ENCODE peak calls at places on chromosomes 16 and 17, in four cellular contexts. Y is SK-N-SH; Q is left ventricle myocardium inferior; Z is CD8-positive, alpha-beta T cell. I is an unnamed sample.

GRCh38 chr17:54901230-54901847 is 687 bp downstream of the TOM1L1 start:
- DNase-seq in Q (no peak), Z (no peak), Y (peak; percentile 27), I (peak; percentile 13)

GRCh38 chr16:78363843-78364242 is 264.4 kb downstream of the WWOX start:
- DNase-seq in Y (no peak), Q (no peak), Z (no peak), I (peak; percentile 24)

GRCh38 chr16:79687249-79687768 is 86.8 kb upstream of the MAF start:
- DNase-seq in Y (no peak), Q (no peak), Z (no peak), I (no peak)

GRCh38 chr16:27840311-27841060 is 223.0 kb downstream of the GSG1L start:
- DNase-seq in Z (no peak), Q (no peak), Y (no peak), I (no peak)

GRCh38 chr17:30197416-30197815 is 38.1 kb downstream of the SLC6A4 start:
- DNase-seq in Y (no peak), Z (no peak), Q (no peak), I (no peak)

GRCh38 chr17:45425125-45425983 is 7.3 kb downstream of the ARHGAP27 start:
- DNase-seq in Y (peak; percentile 68), Q (peak; percentile 61), Z (no peak), I (peak; percentile 91)

GRCh38 chr17:11144358-11145233 is 96.4 kb upstream of the SHISA6 start:
- DNase-seq in Y (peak; percentile 24), Z (no peak), Q (no peak), I (peak; percentile 73)

GRCh38 chr16:4016648-4017047 is 99.6 kb downstream of the ADCY9 start:
- DNase-seq in Z (no peak), Q (no peak), Y (no peak), I (no peak)

GRCh38 chr16:58057126-58057525 is 31.6 kb downstream of the MMP15 start:
- DNase-seq in Z (no peak), Y (no peak), Q (no peak), I (peak; percentile 22)

GRCh38 chr16:31081428-31082351 is 7.1 kb downstream of the PRSS53 start:
- DNase-seq in Q (no peak), Z (no peak), Y (no peak), I (peak; percentile 55)

GRCh38 chr17:49681336-49681735 is 3.4 kb upstream of the SPOP start:
- DNase-seq in Z (no peak), Q (no peak), Y (no peak), I (no peak)

GRCh38 chr17:68360198-68360597 is 68.9 kb downstream of the ARSG start:
- DNase-seq in Q (no peak), Y (no peak), Z (no peak), I (peak; percentile 56)

GRCh38 chr16:20826039-20826566 is 19.8 kb downstream of the REXO5 start:
- DNase-seq in Y (no peak), Q (no peak), Z (no peak), I (no peak)

GRCh38 chr16:35311475-35311874 is 1852.1 kb downstream of the TP53TG3F start:
- DNase-seq in Q (no peak), Z (no peak), Y (peak; percentile 44), I (no peak)

GRCh38 chr16:67734731-67735201 is 15.7 kb upstream of the GFOD2 start:
- DNase-seq in Z (no peak), Q (no peak), Y (no peak), I (no peak)

GRCh38 chr17:81939881-81940385 is 2.8 kb upstream of the PYCR1 start:
- DNase-seq in Y (no peak), Q (peak; percentile 78), Z (no peak), I (no peak)

GRCh38 chr16:4523686-4524085 is 14.9 kb downstream of the CDIP1 start:
- DNase-seq in Z (no peak), Q (no peak), Y (no peak), I (no peak)

GRCh38 chr16:2933136-2933535 is 21.4 kb downstream of the FLYWCH1 start:
- DNase-seq in Y (no peak), Z (no peak), Q (no peak), I (peak; percentile 43)

GRCh38 chr16:67174706-67175231 is 4.4 kb downstream of the NOL3 start:
- DNase-seq in Q (no peak), Z (no peak), Y (peak; percentile 46), I (peak; percentile 68)

GRCh38 chr17:8109669-8110455 is 8.5 kb downstream of the ALOXE3 start:
- DNase-seq in Y (peak; percentile 84), Q (peak; percentile 45), Z (peak; percentile 91), I (peak; percentile 96)

GRCh38 chr16:69937465-69937951 is 13.6 kb upstream of the CLEC18A start:
- DNase-seq in Z (no peak), Q (no peak), Y (peak; percentile 65), I (peak; percentile 80)

GRCh38 chr17:30379303-30380105 is 777 bp downstream of the CPD start:
- DNase-seq in Y (peak; percentile 71), Q (peak; percentile 20), Z (no peak), I (peak; percentile 63)

GRCh38 chr16:57380671-57381462 is 8.6 kb downstream of the CX3CL1 start:
- DNase-seq in Y (no peak), Z (no peak), Q (peak; percentile 45), I (no peak)

GRCh38 chr16:14364386-14365199 is 265.5 kb downstream of the PARN start:
- DNase-seq in Y (no peak), Z (no peak), Q (no peak), I (peak; percentile 76)

GRCh38 chr16:89164436-89164835 is 7.1 kb upstream of the CDH15 start:
- DNase-seq in Q (no peak), Z (no peak), Y (peak; percentile 80), I (no peak)

GRCh38 chr16:66199189-66199588 is 167.3 kb upstream of the CDH5 start:
- DNase-seq in Z (no peak), Q (no peak), Y (no peak), I (no peak)

GRCh38 chr16:50296807-50297206 is 30.5 kb downstream of the ADCY7 start:
- DNase-seq in Y (no peak), Q (no peak), Z (no peak), I (peak; percentile 28)

GRCh38 chr17:36849871-36850348 is 87.4 kb upstream of the LHX1 start:
- DNase-seq in Z (no peak), Q (no peak), Y (no peak), I (peak; percentile 60)

GRCh38 chr16:56547120-56547948 is 17.5 kb upstream of the MT4 start:
- DNase-seq in Q (no peak), Z (no peak), Y (peak; percentile 20), I (peak; percentile 65)

GRCh38 chr16:83355570-83356218 is 452.1 kb upstream of the HSBP1 start:
- DNase-seq in Q (no peak), Y (no peak), Z (no peak), I (no peak)

GRCh38 chr17:74836691-74837467 is 22.8 kb downstream of the GRIN2C start:
- DNase-seq in Q (no peak), Y (peak; percentile 36), Z (no peak), I (no peak)

GRCh38 chr16:11136600-11136999 is 119.4 kb downstream of the SOCS1 start:
- DNase-seq in Y (peak; percentile 89), Q (peak; percentile 60), Z (no peak), I (no peak)

GRCh38 chr17:80770881-80771611 is 220.6 kb upstream of the CHMP6 start:
- DNase-seq in Q (no peak), Z (no peak), Y (no peak), I (peak; percentile 76)

GRCh38 chr17:8753136-8753975 is 5.0 kb downstream of the SPDYE4 start:
- DNase-seq in Q (no peak), Z (no peak), Y (no peak), I (no peak)

GRCh38 chr16:68031951-68032350 is 8.9 kb downstream of the DUS2 start:
- DNase-seq in Q (no peak), Z (no peak), Y (no peak), I (no peak)

GRCh38 chr17:2016494-2016893 is 8.6 kb downstream of the RTN4RL1 start:
- DNase-seq in Q (no peak), Z (no peak), Y (no peak), I (no peak)

GRCh38 chr17:2015314-2015713 is 9.8 kb downstream of the RTN4RL1 start:
- DNase-seq in Y (no peak), Q (no peak), Z (no peak), I (no peak)

GRCh38 chr17:2018716-2019490 is 6.2 kb downstream of the RTN4RL1 start:
- DNase-seq in Z (no peak), Q (no peak), Y (no peak), I (no peak)

GRCh38 chr17:2020721-2021120 is 4.4 kb downstream of the RTN4RL1 start:
- DNase-seq in Y (no peak), Q (no peak), Z (no peak), I (no peak)

DNA sequence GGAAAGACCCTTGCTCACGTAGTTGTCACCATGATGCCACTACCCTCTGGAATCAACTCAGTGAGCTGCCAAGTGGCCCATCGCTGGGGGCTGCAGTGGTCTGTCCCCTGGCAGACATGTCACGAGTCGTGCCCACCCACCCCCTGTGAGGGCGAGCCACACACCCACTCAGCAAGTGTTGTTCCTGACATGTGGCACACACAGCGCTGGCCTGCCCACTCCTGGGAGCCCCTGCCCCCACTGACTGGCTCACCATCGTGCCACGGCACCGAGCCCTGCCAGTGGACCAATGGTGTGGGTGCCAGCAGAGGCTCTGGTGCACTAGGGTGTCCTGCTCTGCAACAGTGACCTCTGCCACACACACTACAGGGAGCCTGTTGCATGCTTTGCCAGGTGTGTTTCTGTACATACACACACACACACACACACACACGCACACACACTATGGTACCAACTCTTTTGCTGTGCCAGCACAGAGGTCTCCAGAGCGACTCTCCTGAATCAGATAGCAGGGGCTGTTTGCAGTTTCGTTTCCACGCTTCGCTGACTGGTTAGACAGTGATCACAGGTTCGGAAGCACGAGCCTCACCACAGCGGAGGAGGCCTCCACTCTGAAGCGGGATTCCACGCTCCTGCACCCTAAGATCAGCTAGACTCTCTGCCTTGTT is 7.7 kb downstream of the RTN4RL1 start:
- DNase-seq in Y (no peak), Q (no peak), Z (no peak), I (no peak)
- H3K27me3 ChIP-seq in Y (peaks cover 28% of the 10 kb centered on the region), Q (peaks cover 6% of the 10 kb centered on the region), Z (no peaks in the 10 kb centered on the region), I (peaks cover 4% of the 10 kb centered on the region)

GRCh38 chr17:40218006-40218739 is 931 bp upstream of the WIPF2 start:
- DNase-seq in Y (no peak), Q (no peak), Z (no peak), I (no peak)
- H3K4me3 ChIP-seq in Y (no peak overlapping the region), Q (peak overlapping the region; percentile 81), Z (peak overlapping the region; percentile 83), I (peak overlapping the region; percentile 73)

DNA sequence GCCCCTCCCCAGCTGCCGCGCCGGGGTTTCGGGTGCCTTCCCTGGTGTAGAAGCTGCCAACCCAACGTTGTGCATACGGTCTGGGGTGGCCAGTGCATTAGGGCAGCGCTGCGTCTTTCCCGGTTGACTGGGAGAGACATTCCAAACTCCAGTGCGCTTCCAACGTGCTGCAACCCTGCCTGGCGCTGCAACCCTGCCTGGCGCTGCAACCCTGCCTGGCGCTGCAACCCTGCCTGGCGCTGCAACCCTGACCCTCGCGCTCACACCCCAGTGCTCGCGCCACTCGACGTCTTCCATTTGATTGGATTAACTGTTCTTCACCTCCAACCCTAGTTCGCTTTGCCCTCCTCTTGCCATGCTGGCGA is 488 bp upstream of the HAP1 start:
- DNase-seq in Y (no peak), Z (no peak), Q (no peak), I (no peak)
- H3K36me3 ChIP-seq in Y (no peaks in the 10 kb centered on the region), Z (no peaks in the 10 kb centered on the region), Q (no peaks in the 10 kb centered on the region), I (no peaks in the 10 kb centered on the region)

DNA sequence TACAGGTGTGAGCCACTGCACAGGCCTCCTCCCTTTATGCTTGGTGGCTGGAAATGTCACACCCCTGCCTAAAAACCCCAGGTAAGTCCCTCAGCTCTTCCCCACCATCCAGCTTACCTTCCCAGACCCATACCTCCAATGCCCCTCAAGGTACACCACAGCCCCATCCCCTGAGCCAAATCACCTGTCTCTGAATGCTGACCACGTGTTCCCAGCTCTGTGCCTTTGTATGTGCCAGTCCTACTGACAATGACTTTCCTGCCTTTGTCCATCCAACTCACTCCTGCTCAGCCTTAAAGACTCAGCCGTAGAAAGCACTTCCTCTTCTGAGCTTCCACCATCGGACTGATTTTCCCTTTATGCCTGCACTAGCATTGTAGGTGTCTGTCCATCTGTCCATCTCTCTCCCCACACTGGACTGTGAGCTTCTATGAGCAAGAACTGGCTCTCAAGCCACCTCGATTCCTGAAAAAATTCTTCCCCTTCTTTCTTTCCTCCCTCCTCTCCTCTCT is 30.7 kb upstream of the GOSR2 start:
- DNase-seq in Y (no peak), Z (no peak), Q (no peak), I (no peak)
- H3K27me3 ChIP-seq in Y (peaks cover 46% of the 10 kb centered on the region), Z (no peaks in the 10 kb centered on the region), Q (peaks cover 91% of the 10 kb centered on the region), I (no peaks in the 10 kb centered on the region)

I was measured in H7.